ENCODE peak calls at places on chromosomes 1 and 21, in four cellular contexts. H, T, J and O are unnamed samples.

GRCh38 chr1:205484985-205485967 is 19.2 kb upstream of the CDK18 start:
- DNase-seq in T (peak), J (peak), H (peak), O (peak)

GRCh38 chr1:6511461-6512244 is 20.2 kb upstream of the PLEKHG5 start:
- DNase-seq in J (peak), T (no peak), H (no peak), O (no peak)

GRCh38 chr1:35931424-35932157 is 686 bp downstream of the AGO3 start:
- DNase-seq in J (peak), H (no peak), T (peak), O (no peak)

GRCh38 chr1:206587904-206588303 is 24.4 kb downstream of the EIF2D start:
- DNase-seq in H (no peak), J (no peak), T (no peak), O (no peak)

GRCh38 chr1:80099713-80100112 is 1093.2 kb upstream of the ADGRL4 start:
- DNase-seq in T (no peak), J (no peak), H (no peak), O (no peak)

GRCh38 chr21:27796106-27796505 is 829.2 kb upstream of the ADAMTS5 start:
- DNase-seq in H (no peak), J (peak), T (no peak), O (no peak)

GRCh38 chr1:117606608-117607261 is 887 bp downstream of the TENT5C start:
- DNase-seq in T (peak), H (peak), J (no peak), O (peak)

GRCh38 chr1:193417945-193418744 is 231.7 kb upstream of the B3GALT2 start:
- DNase-seq in T (no peak), J (no peak), H (no peak), O (no peak)

GRCh38 chr1:55893155-55893554 is 678.0 kb upstream of the USP24 start:
- DNase-seq in H (no peak), T (peak), J (no peak), O (no peak)

GRCh38 chr1:189313488-189313887 is 1164.2 kb downstream of the BRINP3 start:
- DNase-seq in H (no peak), T (no peak), J (no peak), O (no peak)

DNA sequence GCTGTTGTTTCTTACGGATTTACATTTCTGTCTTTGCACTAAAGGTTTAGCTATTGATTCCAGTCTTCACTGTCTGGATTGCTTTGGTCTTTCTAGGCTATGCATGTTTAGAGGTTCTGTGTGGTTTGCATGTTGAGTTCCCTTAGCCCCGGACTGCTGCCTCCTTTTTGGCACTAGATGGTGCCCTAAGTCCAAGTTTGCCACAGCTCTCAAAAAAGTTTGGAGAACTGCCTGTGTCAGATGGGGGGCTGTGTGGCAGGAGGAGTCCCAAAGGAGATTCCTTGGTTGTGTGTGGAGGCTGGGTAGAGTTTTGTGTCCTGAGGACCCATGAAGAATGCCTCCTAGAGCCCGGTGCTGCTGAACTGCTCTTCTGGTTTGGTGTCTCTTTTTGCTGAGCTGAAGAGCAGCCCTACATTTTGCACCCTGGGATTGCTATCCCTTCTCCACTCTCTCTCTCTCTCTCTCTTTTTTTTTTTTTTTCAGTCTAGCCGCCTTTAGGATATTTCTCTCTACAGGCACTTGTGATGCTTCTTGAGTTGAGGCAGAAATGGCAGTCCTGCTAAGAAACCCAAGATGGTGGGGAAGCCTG is 74.4 kb downstream of the PTGS2 start:
- DNase-seq in J (peak), T (peak), H (peak), O (peak)
- TF ChIP-seq TEAD4 in J (no peak), T (no peak), H (no peak), O (no peak)

GRCh38 chr1:181424786-181425403 is 58.4 kb upstream of the CACNA1E start:
- DNase-seq in H (peak), T (peak), J (peak), O (peak)
- TF ChIP-seq TEAD4 in H (no peak), T (no peak), J (no peak), O (no peak)

DNA sequence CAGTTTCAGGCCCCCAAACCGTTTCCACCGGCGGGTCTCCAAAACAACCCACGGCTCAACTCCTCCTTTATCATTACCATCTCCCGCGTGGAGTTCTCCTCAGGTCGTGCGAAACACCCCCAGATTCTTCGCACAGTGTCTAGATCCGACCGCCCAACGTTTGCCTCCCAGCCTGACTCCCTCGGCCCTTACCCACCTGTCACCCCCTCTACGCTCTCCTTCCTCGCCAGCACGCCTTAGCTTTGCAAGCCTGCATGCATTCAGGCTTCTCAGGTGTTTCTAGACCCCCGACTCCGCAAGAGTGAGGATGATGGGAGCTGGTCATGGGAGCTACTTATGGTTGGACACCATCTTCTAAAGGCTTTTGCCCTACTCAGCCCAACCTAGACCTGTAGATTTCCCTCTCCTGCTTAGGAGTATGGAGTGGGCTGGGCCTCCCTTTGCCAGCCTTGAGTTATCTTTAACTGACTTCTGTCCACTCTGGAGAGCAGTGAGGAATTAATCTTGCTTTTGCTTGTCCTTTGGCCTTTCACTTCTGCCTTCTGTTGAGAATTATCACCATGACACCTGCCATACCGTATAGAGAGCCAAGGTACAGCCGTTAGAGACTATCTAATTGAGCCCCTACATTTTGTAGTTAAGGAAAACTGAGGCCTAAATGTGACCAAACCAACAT is 870 bp downstream of the ATP5IF1 start:
- DNase-seq in J (peak), T (peak), H (no peak), O (no peak)
- TF ChIP-seq TEAD4 in J (no peak), T (peak), H (no peak), O (no peak)

GRCh38 chr1:109210058-109210457 is 3.7 kb upstream of the SARS1 start:
- DNase-seq in J (no peak), H (no peak), T (no peak), O (no peak)
- TF ChIP-seq TEAD4 in J (no peak), H (no peak), T (no peak), O (no peak)

GRCh38 chr1:27773732-27774445 is 870 bp downstream of the STX12 start:
- DNase-seq in T (peak), H (no peak), J (no peak), O (no peak)
- TF ChIP-seq TEAD4 in T (no peak), H (no peak), J (no peak), O (no peak)

DNA sequence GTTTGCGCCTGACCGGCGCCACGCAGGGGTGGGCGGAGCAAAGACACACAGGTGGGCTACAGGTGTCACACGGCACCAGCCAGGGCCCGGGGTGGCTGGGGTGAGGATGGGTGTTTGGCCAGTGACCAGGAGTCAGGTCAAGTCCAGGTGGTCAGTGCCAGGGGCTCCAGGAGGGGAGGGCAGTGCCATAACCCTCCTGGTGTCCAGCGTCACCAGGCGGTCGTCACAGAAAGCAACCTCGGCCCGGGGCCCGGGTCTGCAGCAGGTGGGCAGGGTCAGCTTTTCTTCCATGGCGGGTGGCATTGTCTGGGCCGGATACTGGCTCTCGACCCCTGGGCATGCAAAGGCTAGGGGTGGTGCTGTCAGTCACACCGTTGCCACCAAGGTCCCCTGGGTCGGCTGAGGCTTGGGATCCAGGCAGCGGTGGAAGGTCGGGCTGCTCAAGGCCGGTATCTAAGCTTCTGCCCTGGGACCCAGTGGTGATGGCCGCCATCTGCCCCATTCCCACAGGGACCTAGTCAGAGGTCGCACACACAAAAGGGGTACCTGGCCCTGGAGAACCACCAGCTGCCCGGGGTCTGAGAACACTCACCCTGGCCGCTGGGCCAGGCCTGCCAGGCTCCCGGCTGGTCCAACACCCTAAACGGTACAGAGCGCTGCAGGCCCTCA is 1.8 kb downstream of the FNDC10 start:
- DNase-seq in T (peak), H (no peak), J (no peak), O (no peak)
- TF ChIP-seq TEAD4 in T (no peak), H (no peak), J (no peak), O (no peak)

GRCh38 chr1:119787776-119788175 is 19.1 kb upstream of the HMGCS2 start:
- DNase-seq in J (no peak), H (peak), T (no peak), O (no peak)

GRCh38 chr1:119794230-119794629 is 17.0 kb downstream of the REG4 start:
- DNase-seq in H (peak), J (no peak), T (no peak), O (no peak)

GRCh38 chr1:119794856-119795255 is 16.4 kb downstream of the REG4 start:
- DNase-seq in H (peak), J (no peak), T (no peak), O (no peak)

GRCh38 chr1:119790481-119791198 is 20.6 kb downstream of the REG4 start:
- DNase-seq in J (no peak), T (no peak), H (peak), O (no peak)

GRCh38 chr1:119791377-119791776 is 19.9 kb downstream of the REG4 start:
- DNase-seq in H (peak), J (no peak), T (no peak), O (no peak)
- TF ChIP-seq TEAD4 in H (peak), J (no peak), T (no peak), O (no peak)

GRCh38 chr1:156551066-156551643 is 21.2 kb downstream of the IQGAP3 start:
- DNase-seq in H (no peak), T (no peak), J (no peak), O (no peak)
- TF ChIP-seq TEAD4 in H (no peak), T (no peak), J (no peak), O (no peak)